ENCODE peak calls at places on chromosomes 3 and 15, in nine cellular contexts. One of them, this sample, is unnamed.

GRCh38 chr15:90650117-90650955 is 66.8 kb upstream of the BLM start:
- DNase-seq in chondrocyte: no peak
- DNase-seq in HCT116: no peak
- DNase-seq in upper lobe of right lung: no peak
- DNase-seq in Calu3: no peak
- DNase-seq in bronchial epithelial cell: no peak
- DNase-seq in MM.1S: no peak
- DNase-seq in A549: no peak
- DNase-seq in GM12865: no peak
- DNase-seq in this sample: no peak

GRCh38 chr3:124582621-124583437 is 147.4 kb upstream of the UMPS start:
- DNase-seq in chondrocyte: no peak
- DNase-seq in HCT116: no peak
- DNase-seq in upper lobe of right lung: no peak
- DNase-seq in Calu3: no peak
- DNase-seq in bronchial epithelial cell: no peak
- DNase-seq in MM.1S: no peak
- DNase-seq in A549: no peak
- DNase-seq in GM12865: no peak
- DNase-seq in this sample: no peak

GRCh38 chr3:98890181-98890882 is 11.2 kb downstream of the DCBLD2 start:
- DNase-seq in chondrocyte: no peak
- DNase-seq in HCT116: no peak
- DNase-seq in upper lobe of right lung: no peak
- DNase-seq in Calu3: no peak
- DNase-seq in bronchial epithelial cell: no peak
- DNase-seq in MM.1S: no peak
- DNase-seq in A549: no peak
- DNase-seq in GM12865: no peak
- DNase-seq in this sample: no peak

GRCh38 chr3:189122526-189123205 is 49.1 kb upstream of the TPRG1 start:
- DNase-seq in chondrocyte: no peak
- DNase-seq in HCT116: no peak
- DNase-seq in upper lobe of right lung: no peak
- DNase-seq in Calu3: no peak
- DNase-seq in bronchial epithelial cell: no peak
- DNase-seq in MM.1S: peak
- DNase-seq in A549: no peak
- DNase-seq in GM12865: no peak
- DNase-seq in this sample: no peak

GRCh38 chr3:50171540-50172301 is 16.6 kb downstream of the SEMA3F start:
- DNase-seq in chondrocyte: no peak
- DNase-seq in HCT116: no peak
- DNase-seq in upper lobe of right lung: no peak
- DNase-seq in Calu3: peak
- DNase-seq in bronchial epithelial cell: no peak
- DNase-seq in MM.1S: no peak
- DNase-seq in A549: no peak
- DNase-seq in GM12865: no peak
- DNase-seq in this sample: no peak

GRCh38 chr3:10775828-10776227 is 40.2 kb upstream of the SLC6A11 start:
- DNase-seq in chondrocyte: no peak
- DNase-seq in HCT116: no peak
- DNase-seq in upper lobe of right lung: no peak
- DNase-seq in Calu3: no peak
- DNase-seq in bronchial epithelial cell: no peak
- DNase-seq in MM.1S: no peak
- DNase-seq in A549: no peak
- DNase-seq in GM12865: no peak
- DNase-seq in this sample: no peak

GRCh38 chr15:98405013-98405412 is 243.3 kb upstream of the IGF1R start:
- DNase-seq in chondrocyte: no peak
- DNase-seq in HCT116: no peak
- DNase-seq in upper lobe of right lung: no peak
- DNase-seq in Calu3: no peak
- DNase-seq in bronchial epithelial cell: no peak
- DNase-seq in MM.1S: peak
- DNase-seq in A549: no peak
- DNase-seq in GM12865: no peak
- DNase-seq in this sample: no peak

GRCh38 chr15:65903296-65904073 is 34.2 kb downstream of the RAB11A start:
- DNase-seq in chondrocyte: no peak
- DNase-seq in HCT116: no peak
- DNase-seq in upper lobe of right lung: no peak
- DNase-seq in Calu3: no peak
- DNase-seq in bronchial epithelial cell: no peak
- DNase-seq in MM.1S: no peak
- DNase-seq in A549: no peak
- DNase-seq in GM12865: no peak
- DNase-seq in this sample: no peak

GRCh38 chr3:23567917-23568316 is 237.8 kb upstream of the UBE2E1 start:
- DNase-seq in chondrocyte: no peak
- DNase-seq in HCT116: peak
- DNase-seq in upper lobe of right lung: no peak
- DNase-seq in Calu3: no peak
- DNase-seq in bronchial epithelial cell: peak
- DNase-seq in MM.1S: peak
- DNase-seq in A549: peak
- DNase-seq in GM12865: no peak
- DNase-seq in this sample: no peak

GRCh38 chr3:25906132-25906906 is 116.4 kb downstream of the OXSM start:
- DNase-seq in chondrocyte: no peak
- DNase-seq in HCT116: no peak
- DNase-seq in upper lobe of right lung: no peak
- DNase-seq in Calu3: no peak
- DNase-seq in bronchial epithelial cell: no peak
- DNase-seq in MM.1S: no peak
- DNase-seq in A549: no peak
- DNase-seq in GM12865: no peak
- DNase-seq in this sample: no peak

GRCh38 chr15:68558318-68559305 is 20.2 kb upstream of the CORO2B start:
- DNase-seq in chondrocyte: peak
- DNase-seq in HCT116: no peak
- DNase-seq in upper lobe of right lung: no peak
- DNase-seq in Calu3: peak
- DNase-seq in bronchial epithelial cell: peak
- DNase-seq in MM.1S: no peak
- DNase-seq in A549: no peak
- DNase-seq in GM12865: no peak
- DNase-seq in this sample: no peak

GRCh38 chr3:157368171-157368570 is 68.5 kb upstream of the PTX3 start:
- DNase-seq in chondrocyte: no peak
- DNase-seq in HCT116: no peak
- DNase-seq in upper lobe of right lung: no peak
- DNase-seq in Calu3: no peak
- DNase-seq in bronchial epithelial cell: no peak
- DNase-seq in MM.1S: no peak
- DNase-seq in A549: no peak
- DNase-seq in GM12865: no peak
- DNase-seq in this sample: no peak

GRCh38 chr3:146308222-146308621 is 57.3 kb upstream of the PLSCR4 start:
- DNase-seq in chondrocyte: no peak
- DNase-seq in HCT116: no peak
- DNase-seq in upper lobe of right lung: no peak
- DNase-seq in Calu3: no peak
- DNase-seq in bronchial epithelial cell: peak
- DNase-seq in MM.1S: no peak
- DNase-seq in A549: no peak
- DNase-seq in GM12865: no peak
- DNase-seq in this sample: no peak

GRCh38 chr3:165056510-165056909 is 21.8 kb downstream of the SI start:
- DNase-seq in chondrocyte: no peak
- DNase-seq in HCT116: no peak
- DNase-seq in upper lobe of right lung: no peak
- DNase-seq in Calu3: peak
- DNase-seq in bronchial epithelial cell: no peak
- DNase-seq in MM.1S: no peak
- DNase-seq in A549: no peak
- DNase-seq in GM12865: no peak
- DNase-seq in this sample: no peak

GRCh38 chr3:57877116-57877515 is 121.0 kb downstream of the SLMAP start:
- DNase-seq in chondrocyte: no peak
- DNase-seq in HCT116: no peak
- DNase-seq in upper lobe of right lung: no peak
- DNase-seq in Calu3: no peak
- DNase-seq in bronchial epithelial cell: no peak
- DNase-seq in MM.1S: no peak
- DNase-seq in A549: no peak
- DNase-seq in GM12865: no peak
- DNase-seq in this sample: no peak

GRCh38 chr3:138850151-138850550 is 15.4 kb upstream of the PIK3CB start:
- DNase-seq in chondrocyte: peak
- DNase-seq in HCT116: no peak
- DNase-seq in upper lobe of right lung: no peak
- DNase-seq in Calu3: no peak
- DNase-seq in bronchial epithelial cell: no peak
- DNase-seq in MM.1S: no peak
- DNase-seq in A549: no peak
- DNase-seq in GM12865: no peak
- DNase-seq in this sample: no peak

GRCh38 chr3:150300376-150300775 is 107.7 kb upstream of the TSC22D2 start:
- DNase-seq in chondrocyte: no peak
- DNase-seq in HCT116: no peak
- DNase-seq in upper lobe of right lung: no peak
- DNase-seq in Calu3: no peak
- DNase-seq in bronchial epithelial cell: peak
- DNase-seq in MM.1S: no peak
- DNase-seq in A549: peak
- DNase-seq in GM12865: no peak
- DNase-seq in this sample: no peak

GRCh38 chr15:101536166-101536874 is 46.8 kb upstream of the PCSK6 start:
- DNase-seq in chondrocyte: no peak
- DNase-seq in HCT116: no peak
- DNase-seq in upper lobe of right lung: no peak
- DNase-seq in Calu3: no peak
- DNase-seq in bronchial epithelial cell: no peak
- DNase-seq in MM.1S: no peak
- DNase-seq in A549: no peak
- DNase-seq in GM12865: no peak
- DNase-seq in this sample: no peak

GRCh38 chr3:73727854-73728253 is 103.1 kb upstream of the PDZRN3 start:
- DNase-seq in chondrocyte: no peak
- DNase-seq in HCT116: no peak
- DNase-seq in upper lobe of right lung: no peak
- DNase-seq in Calu3: no peak
- DNase-seq in bronchial epithelial cell: no peak
- DNase-seq in MM.1S: no peak
- DNase-seq in A549: no peak
- DNase-seq in GM12865: no peak
- DNase-seq in this sample: no peak

GRCh38 chr3:28476764-28477163 is 128.1 kb upstream of the AZI2 start:
- DNase-seq in chondrocyte: no peak
- DNase-seq in HCT116: no peak
- DNase-seq in upper lobe of right lung: no peak
- DNase-seq in Calu3: no peak
- DNase-seq in bronchial epithelial cell: no peak
- DNase-seq in MM.1S: no peak
- DNase-seq in A549: no peak
- DNase-seq in GM12865: no peak
- DNase-seq in this sample: no peak

DNA sequence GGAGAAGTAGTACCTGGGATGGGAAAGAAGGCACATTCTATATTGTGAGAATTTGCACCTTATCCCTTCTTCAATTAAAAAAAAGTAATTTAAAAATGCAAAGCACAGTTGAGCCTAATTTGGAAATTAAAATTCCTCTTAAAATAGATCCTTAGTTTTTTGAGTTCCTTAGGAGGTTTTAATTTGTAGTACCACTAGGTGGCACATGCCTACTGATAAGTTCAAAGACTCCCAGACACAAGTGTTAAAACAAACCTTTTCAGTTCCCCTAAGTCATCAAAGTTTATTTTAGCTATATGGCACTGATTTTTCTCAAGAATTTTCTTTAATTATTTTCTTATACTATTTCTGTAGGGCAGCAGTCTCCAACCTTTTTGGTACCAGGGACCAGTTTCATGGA is 127.6 kb upstream of the AZI2 start:
- DNase-seq in chondrocyte: no peak
- DNase-seq in HCT116: peak
- DNase-seq in upper lobe of right lung: no peak
- DNase-seq in Calu3: no peak
- DNase-seq in bronchial epithelial cell: peak
- DNase-seq in MM.1S: peak
- DNase-seq in A549: peak
- DNase-seq in GM12865: peak
- DNase-seq in this sample: peak
- TF ChIP-seq CTCF in chondrocyte: peak
- TF ChIP-seq CTCF in HCT116: peak
- TF ChIP-seq CTCF in upper lobe of right lung: peak
- TF ChIP-seq CTCF in Calu3: peak
- TF ChIP-seq CTCF in bronchial epithelial cell: peak
- TF ChIP-seq CTCF in MM.1S: peak
- TF ChIP-seq CTCF in A549: peak
- TF ChIP-seq CTCF in GM12865: peak
- TF ChIP-seq CTCF in this sample: peak

GRCh38 chr3:129063091-129063640 is 2.6 kb downstream of the GP9 start:
- DNase-seq in chondrocyte: no peak
- DNase-seq in HCT116: no peak
- DNase-seq in upper lobe of right lung: no peak
- DNase-seq in Calu3: no peak
- DNase-seq in bronchial epithelial cell: no peak
- DNase-seq in MM.1S: no peak
- DNase-seq in A549: no peak
- DNase-seq in GM12865: no peak
- DNase-seq in this sample: no peak
- TF ChIP-seq CTCF in chondrocyte: no peak
- TF ChIP-seq CTCF in HCT116: no peak
- TF ChIP-seq CTCF in upper lobe of right lung: no peak
- TF ChIP-seq CTCF in Calu3: no peak
- TF ChIP-seq CTCF in bronchial epithelial cell: no peak
- TF ChIP-seq CTCF in MM.1S: no peak
- TF ChIP-seq CTCF in A549: no peak
- TF ChIP-seq CTCF in GM12865: no peak
- TF ChIP-seq CTCF in this sample: no peak

GRCh38 chr15:43510230-43511011 is 7.0 kb upstream of the MAP1A start:
- DNase-seq in chondrocyte: peak
- DNase-seq in HCT116: peak
- DNase-seq in upper lobe of right lung: peak
- DNase-seq in Calu3: peak
- DNase-seq in bronchial epithelial cell: peak
- DNase-seq in MM.1S: peak
- DNase-seq in A549: peak
- DNase-seq in GM12865: peak
- DNase-seq in this sample: peak
- TF ChIP-seq CTCF in chondrocyte: peak
- TF ChIP-seq CTCF in HCT116: no peak
- TF ChIP-seq CTCF in upper lobe of right lung: peak
- TF ChIP-seq CTCF in Calu3: no peak
- TF ChIP-seq CTCF in bronchial epithelial cell: no peak
- TF ChIP-seq CTCF in MM.1S: no peak
- TF ChIP-seq CTCF in A549: no peak
- TF ChIP-seq CTCF in GM12865: peak
- TF ChIP-seq CTCF in this sample: peak

DNA sequence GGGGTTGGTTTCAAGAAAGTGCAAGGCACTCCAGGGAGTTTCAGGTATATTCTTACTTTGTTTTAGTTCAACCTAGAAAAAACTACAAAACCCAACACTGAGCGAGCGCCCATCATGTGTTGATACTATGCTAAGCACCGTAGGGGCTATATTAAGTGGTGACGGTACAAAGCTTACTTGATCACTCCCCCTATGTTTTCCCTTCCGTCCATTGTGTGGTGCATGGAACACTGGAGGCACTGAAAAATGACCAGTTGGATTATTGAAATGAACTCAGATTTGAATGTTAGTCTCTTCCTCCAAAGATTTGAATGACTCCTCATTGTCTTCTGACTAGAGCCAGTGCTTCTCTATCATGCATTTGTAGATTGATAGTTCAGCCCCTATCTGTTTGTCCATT is 6.6 kb downstream of the MYZAP start:
- DNase-seq in chondrocyte: no peak
- DNase-seq in HCT116: no peak
- DNase-seq in upper lobe of right lung: no peak
- DNase-seq in Calu3: no peak
- DNase-seq in bronchial epithelial cell: no peak
- DNase-seq in MM.1S: no peak
- DNase-seq in A549: no peak
- DNase-seq in GM12865: no peak
- DNase-seq in this sample: no peak
- TF ChIP-seq CTCF in chondrocyte: no peak
- TF ChIP-seq CTCF in HCT116: no peak
- TF ChIP-seq CTCF in upper lobe of right lung: no peak
- TF ChIP-seq CTCF in Calu3: no peak
- TF ChIP-seq CTCF in bronchial epithelial cell: no peak
- TF ChIP-seq CTCF in MM.1S: no peak
- TF ChIP-seq CTCF in A549: no peak
- TF ChIP-seq CTCF in GM12865: no peak
- TF ChIP-seq CTCF in this sample: no peak